ENCODE peak calls at places on chromosomes 12 and 14, in six cellular contexts. Q is foreskin fibroblast, V is left ventricle myocardium inferior, D is lower leg skin, X is heart left ventricle, I is epithelial cell of esophagus. H is an unnamed sample.

GRCh38 chr14:24297190-24297964 is 2.2 kb downstream of the DHRS1 start:
- DNase-seq in V (no peak), X (no peak), Q (peak; percentile 50), I (peak; percentile 76), D (no peak), H (peak; percentile 20)

GRCh38 chr14:35331605-35332516 is 39.7 kb downstream of the PSMA6 start:
- DNase-seq in Q (peak; percentile 55), D (peak; percentile 83), I (peak; percentile 98), V (no peak), X (no peak), H (peak; percentile 55)

GRCh38 chr14:42884100-42884499 is 1277.4 kb downstream of the LRFN5 start:
- DNase-seq in I (peak; percentile 83), X (no peak), D (no peak), V (no peak), Q (peak; percentile 72), H (peak; percentile 83)

GRCh38 chr12:68762691-68763090 is 16.7 kb downstream of the SLC35E3 start:
- DNase-seq in X (no peak), V (no peak), D (no peak), I (no peak), Q (no peak), H (no peak)

GRCh38 chr14:80930836-80931389 is 10.6 kb downstream of the CEP128 start:
- DNase-seq in I (peak; percentile 82), D (no peak), X (no peak), Q (peak; percentile 73), V (no peak), H (peak; percentile 89)

GRCh38 chr12:89306827-89307498 is 45.3 kb downstream of the DUSP6 start:
- DNase-seq in I (peak; percentile 44), V (no peak), Q (no peak), D (no peak), X (no peak), H (no peak)

GRCh38 chr14:31127690-31128089 is 79.9 kb downstream of the HECTD1 start:
- DNase-seq in X (no peak), V (no peak), D (no peak), Q (no peak), I (no peak), H (no peak)

GRCh38 chr14:68637106-68638021 is 155.5 kb downstream of the ZFP36L1 start:
- DNase-seq in X (no peak), V (peak; percentile 54), I (peak; percentile 14), D (peak; percentile 90), Q (peak; percentile 78), H (peak; percentile 62)

GRCh38 chr14:56197150-56197549 is 78.9 kb downstream of the PELI2 start:
- DNase-seq in Q (no peak), V (no peak), I (no peak), X (no peak), D (no peak), H (no peak)

GRCh38 chr12:132729541-132730320 is 19.1 kb downstream of the PGAM5 start:
- DNase-seq in D (no peak), V (no peak), X (peak; percentile 38), I (no peak), Q (no peak), H (peak; percentile 24)

GRCh38 chr12:93614917-93615596 is 42.6 kb downstream of the SOCS2 start:
- DNase-seq in I (no peak), V (no peak), Q (no peak), X (no peak), D (no peak), H (no peak)

GRCh38 chr12:53928054-53928879 is 10.4 kb upstream of the HOXC13 start:
- DNase-seq in Q (no peak), I (no peak), D (no peak), V (no peak), X (no peak), H (no peak)

GRCh38 chr12:127712561-127712960 is 554.4 kb upstream of the TMEM132C start:
- DNase-seq in X (no peak), Q (no peak), V (no peak), I (no peak), D (no peak), H (no peak)

GRCh38 chr12:60539592-60539991 is 943.8 kb downstream of the SLC16A7 start:
- DNase-seq in Q (no peak), X (no peak), I (no peak), V (no peak), D (no peak), H (no peak)

GRCh38 chr12:116595186-116595585 is 36.0 kb downstream of the MAP1LC3B2 start:
- DNase-seq in Q (peak; percentile 86), I (no peak), D (no peak), X (no peak), V (no peak), H (peak; percentile 87)

GRCh38 chr14:49220492-49220891 is 365.7 kb downstream of the RPS29 start:
- DNase-seq in I (no peak), D (no peak), X (no peak), V (no peak), Q (no peak), H (no peak)

GRCh38 chr14:81517798-81518398 is 15.8 kb downstream of the SEL1L start:
- DNase-seq in V (peak; percentile 56), X (no peak), D (no peak), I (no peak), Q (peak; percentile 73), H (peak; percentile 88)

GRCh38 chr12:26319511-26319910 is 124.1 kb downstream of the SSPN start:
- DNase-seq in Q (peak; percentile 83), V (peak; percentile 47), X (peak; percentile 40), D (peak; percentile 91), I (peak; percentile 99), H (peak; percentile 100)

GRCh38 chr12:95694148-95694547 is 96.4 kb downstream of the NTN4 start:
- DNase-seq in I (peak; percentile 40), D (no peak), V (peak; percentile 41), Q (no peak), X (no peak), H (no peak)

GRCh38 chr14:61403411-61403810 is 82.0 kb downstream of the PRKCH start:
- DNase-seq in Q (no peak), V (no peak), I (no peak), D (no peak), X (no peak), H (no peak)

GRCh38 chr12:92278378-92278828 is 132.8 kb upstream of the BTG1 start:
- DNase-seq in Q (no peak), D (no peak), X (no peak), I (no peak), V (no peak), H (peak; percentile 12)

GRCh38 chr14:61526405-61527312 is 168.7 kb upstream of the HIF1A start:
- DNase-seq in I (peak; percentile 73), X (peak; percentile 58), Q (no peak), V (peak; percentile 59), D (peak; percentile 81), H (no peak)

GRCh38 chr14:68598621-68599447 is 194.0 kb downstream of the ZFP36L1 start:
- DNase-seq in I (peak; percentile 88), D (peak; percentile 93), Q (peak; percentile 90), V (peak; percentile 71), X (peak; percentile 82), H (peak; percentile 95)

GRCh38 chr12:10559241-10559640 is 53.6 kb downstream of the EIF2S3B start:
- DNase-seq in Q (no peak), D (no peak), V (no peak), I (no peak), X (no peak), H (no peak)

GRCh38 chr12:10554971-10555481 is 49.3 kb downstream of the EIF2S3B start:
- DNase-seq in D (no peak), Q (no peak), X (no peak), I (no peak), V (no peak), H (no peak)

GRCh38 chr12:10557766-10558165 is 52.1 kb downstream of the EIF2S3B start:
- DNase-seq in D (no peak), Q (no peak), I (peak; percentile 69), V (no peak), X (no peak), H (no peak)

GRCh38 chr12:10558291-10558690 is 52.6 kb downstream of the EIF2S3B start:
- DNase-seq in I (no peak), X (no peak), Q (no peak), D (no peak), V (no peak), H (no peak)

DNA sequence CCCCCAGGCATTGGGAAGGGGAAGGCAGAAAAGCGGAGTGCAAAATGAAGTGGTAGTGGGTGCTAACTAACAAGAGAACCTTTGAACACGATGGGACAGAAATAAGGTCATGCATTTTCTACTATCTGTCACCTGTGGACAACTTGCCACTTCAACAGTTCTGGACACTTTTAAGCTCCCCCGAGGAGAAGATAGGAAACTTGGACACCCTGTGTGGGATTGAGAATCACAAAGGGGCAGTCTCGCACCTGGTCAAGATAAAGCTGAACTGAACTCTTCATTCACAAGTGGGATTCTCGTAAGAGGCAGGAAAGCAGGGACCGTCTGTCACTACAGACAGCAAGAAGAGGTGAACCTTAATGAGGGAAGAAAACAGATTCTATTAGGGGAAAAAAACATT is 51.6 kb downstream of the EIF2S3B start:
- DNase-seq in Q (no peak), D (no peak), X (no peak), I (no peak), V (no peak), H (no peak)
- H3K4me3 ChIP-seq in Q (no peak overlapping the region), D (no peak overlapping the region), X (no peak overlapping the region), I (no peak overlapping the region), V (no peak overlapping the region), H (no peak overlapping the region)

DNA sequence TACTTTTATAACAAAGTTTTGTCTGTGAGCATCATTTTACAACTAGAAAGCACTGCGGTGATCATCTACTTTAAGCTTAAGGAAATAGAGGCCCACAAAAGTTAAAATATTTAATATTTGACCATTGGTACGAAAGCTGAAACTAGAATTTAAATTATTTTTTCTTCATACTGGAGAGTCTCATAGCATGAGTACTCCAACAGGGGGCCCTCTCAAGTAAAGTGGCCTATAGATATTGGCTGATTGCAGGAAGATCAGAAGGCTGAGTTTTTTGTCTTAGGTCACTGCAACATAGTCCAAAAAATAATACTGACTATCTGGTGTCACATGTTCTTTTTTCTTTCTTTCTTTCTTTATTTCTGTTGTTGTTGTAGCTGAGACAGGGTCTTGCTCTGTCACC is 75.3 kb upstream of the ZDHHC17 start:
- DNase-seq in D (no peak), I (no peak), X (no peak), Q (no peak), V (no peak), H (peak; percentile 22)
- TF ChIP-seq CTCF in D (no peak), I (no peak), X (peak; percentile 25), Q (peak; percentile 16), V (no peak), H (peak; percentile 44)

GRCh38 chr12:4267904-4268548 is 5.5 kb upstream of the CCND2 start:
- DNase-seq in D (no peak), V (no peak), X (no peak), Q (no peak), I (no peak), H (no peak)
- H3K4me3 ChIP-seq in D (no peak overlapping the region), V (peak overlapping the region; percentile 86), X (peak overlapping the region; percentile 92), Q (no peak overlapping the region), I (no peak overlapping the region), H (no peak overlapping the region)

GRCh38 chr12:112570096-112570495 is 151.3 kb downstream of the PTPN11 start:
- DNase-seq in I (no peak), D (no peak), Q (no peak), V (no peak), X (no peak), H (no peak)

GRCh38 chr12:112559784-112560183 is 141.0 kb downstream of the PTPN11 start:
- DNase-seq in I (no peak), Q (no peak), X (no peak), V (no peak), D (no peak), H (no peak)

DNA sequence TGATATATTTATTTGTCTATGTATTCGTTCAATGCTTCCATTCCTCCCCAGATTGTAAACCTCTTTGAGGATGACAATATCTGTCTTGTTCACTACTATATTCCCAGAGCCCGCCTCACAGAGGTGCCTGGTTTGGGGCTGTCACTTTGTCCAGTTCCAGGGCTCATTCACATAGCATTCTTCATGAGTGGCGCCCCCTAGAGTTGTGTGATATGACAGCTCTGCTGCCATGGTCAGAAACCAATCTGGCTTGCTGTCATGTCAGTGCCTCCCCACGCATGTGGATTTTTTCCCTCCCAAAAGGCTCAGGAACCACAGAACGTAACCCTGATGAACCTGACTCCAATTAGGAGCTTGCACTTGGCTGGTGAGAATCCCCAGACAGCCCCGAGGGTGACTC is 145.4 kb downstream of the PTPN11 start:
- DNase-seq in D (no peak), X (no peak), I (no peak), Q (no peak), V (no peak), H (no peak)
- TF ChIP-seq CTCF in D (no peak), X (no peak), I (no peak), Q (no peak), V (no peak), H (no peak)